ENCODE peak calls at places on chromosomes 2 and 18, in six cellular contexts. J, K, B, W, C and A are unnamed samples.
A peak's percentile ranks its signal among the peaks of the same experiment; 100 is the strongest.

GRCh38 chr18:34128436-34128835 is 96.3 kb downstream of the NOL4 start:
- DNase-seq in K (no peak), W (no peak), B (no peak), J (no peak), C (peak; percentile 49), A (peak; percentile 4)

GRCh38 chr2:235382091-235383000 is 111.5 kb upstream of the AGAP1 start:
- DNase-seq in W (no peak), C (no peak), B (no peak), K (no peak), J (no peak), A (no peak)

GRCh38 chr2:62382757-62383156 is 123.2 kb downstream of the TMEM17 start:
- DNase-seq in B (no peak), C (no peak), W (no peak), K (no peak), J (no peak), A (no peak)

GRCh38 chr2:200081221-200081620 is 125.8 kb downstream of the MAIP1 start:
- DNase-seq in K (no peak), J (no peak), W (no peak), C (no peak), B (no peak), A (no peak)

GRCh38 chr18:57915848-57916596 is 112.9 kb upstream of the ATP8B1 start:
- DNase-seq in J (peak; percentile 45), C (no peak), W (peak; percentile 43), B (peak; percentile 55), K (no peak), A (no peak)

GRCh38 chr2:58638256-58638795 is 397.2 kb upstream of the FANCL start:
- DNase-seq in J (no peak), K (no peak), W (no peak), B (no peak), C (peak; percentile 5), A (peak; percentile 5)

GRCh38 chr2:216915548-216916128 is 55.8 kb upstream of the TNP1 start:
- DNase-seq in B (no peak), J (no peak), C (no peak), K (peak; percentile 34), W (no peak), A (peak; percentile 44)

GRCh38 chr2:190726255-190726654 is 77.4 kb downstream of the NAB1 start:
- DNase-seq in B (no peak), C (no peak), J (no peak), K (no peak), W (no peak), A (no peak)

GRCh38 chr2:120433816-120434290 is 87.9 kb downstream of the INHBB start:
- DNase-seq in C (no peak), W (no peak), J (no peak), K (no peak), B (no peak), A (no peak)

GRCh38 chr2:28333606-28334526 is 58.8 kb upstream of the FOSL2 start:
- DNase-seq in B (no peak), C (no peak), J (no peak), W (no peak), K (no peak), A (no peak)

GRCh38 chr2:26126091-26126490 is 46.8 kb upstream of the GAREM2 start:
- DNase-seq in J (no peak), C (no peak), B (no peak), W (no peak), K (no peak), A (no peak)

GRCh38 chr2:129935118-129935517 is 44.3 kb upstream of the RAB6C start:
- DNase-seq in K (no peak), B (no peak), J (no peak), C (no peak), W (no peak), A (no peak)

GRCh38 chr2:121362226-121362625 is 77.2 kb upstream of the TFCP2L1 start:
- DNase-seq in J (no peak), C (no peak), W (no peak), K (no peak), B (no peak), A (no peak)

GRCh38 chr2:219451626-219452360 is 17.1 kb downstream of the SPEG start:
- DNase-seq in J (no peak), B (no peak), K (no peak), C (peak; percentile 46), W (no peak), A (no peak)

GRCh38 chr18:59353079-59353680 is 5.9 kb downstream of the LMAN1 start:
- DNase-seq in K (no peak), W (no peak), J (no peak), B (no peak), C (no peak), A (no peak)

GRCh38 chr2:156933580-156934225 is 323.8 kb upstream of the GALNT5 start:
- DNase-seq in W (no peak), K (peak; percentile 16), C (no peak), J (no peak), B (no peak), A (no peak)

GRCh38 chr2:239575931-239576445 is 175.2 kb upstream of the HDAC4 start:
- DNase-seq in J (no peak), B (peak; percentile 37), K (no peak), C (no peak), W (no peak), A (no peak)

GRCh38 chr2:142012797-142013196 is 118.0 kb downstream of the LRP1B start:
- DNase-seq in W (no peak), B (no peak), K (no peak), J (no peak), C (no peak), A (no peak)

GRCh38 chr2:196131949-196132925 is 39.1 kb downstream of the STK17B start:
- DNase-seq in K (no peak), C (peak; percentile 42), J (no peak), W (no peak), B (no peak), A (no peak)

GRCh38 chr2:171347591-171348032 is 86.2 kb downstream of the METTL8 start:
- DNase-seq in C (peak; percentile 92), K (peak; percentile 81), J (no peak), B (no peak), W (no peak), A (peak; percentile 77)

GRCh38 chr2:148527488-148528340 is 116.8 kb upstream of the EPC2 start:
- DNase-seq in J (no peak), C (no peak), B (no peak), K (no peak), W (no peak), A (no peak)

GRCh38 chr18:54359233-54359632 is 1.5 kb downstream of the C18orf54 start:
- DNase-seq in K (no peak), W (no peak), B (no peak), C (peak; percentile 48), J (no peak), A (no peak)

GRCh38 chr18:71221405-71221804 is 932.6 kb downstream of the SOCS6 start:
- DNase-seq in W (no peak), C (no peak), K (no peak), B (no peak), J (no peak), A (no peak)

GRCh38 chr18:8046421-8046820 is 479.3 kb downstream of the PTPRM start:
- DNase-seq in J (no peak), B (no peak), C (peak; percentile 47), W (no peak), K (no peak), A (no peak)

GRCh38 chr2:152067823-152068222 is 31.0 kb downstream of the CACNB4 start:
- DNase-seq in W (no peak), K (no peak), B (no peak), J (no peak), C (no peak), A (no peak)

GRCh38 chr18:34639662-34640061 is 70.4 kb upstream of the DTNA start:
- DNase-seq in W (no peak), K (no peak), C (no peak), B (no peak), J (no peak), A (no peak)

GRCh38 chr2:154855113-154855512 is 156.6 kb downstream of the KCNJ3 start:
- DNase-seq in C (no peak), B (no peak), J (no peak), W (no peak), K (no peak), A (no peak)

GRCh38 chr2:236889081-236889780 is 196.5 kb upstream of the COPS8 start:
- DNase-seq in W (no peak), B (no peak), J (no peak), C (no peak), K (no peak), A (no peak)

GRCh38 chr2:28201711-28202180 is 190.9 kb upstream of the FOSL2 start:
- DNase-seq in W (no peak), J (no peak), B (no peak), K (no peak), C (no peak), A (no peak)